ENCODE peak calls at places on chromosomes 13 and 19, in five cellular contexts. O, A, J, T and D are unnamed samples.

GRCh38 chr19:44552324-44552723 is 22.8 kb upstream of the CEACAM20 start:
- DNase-seq in O (peak; percentile 3), A (no peak), T (no peak), J (no peak), D (no peak)

GRCh38 chr13:44108345-44108858 is 228.7 kb downstream of the LACC1 start:
- DNase-seq in T (peak; percentile 81), J (no peak), O (no peak), A (no peak), D (no peak)

GRCh38 chr19:14505488-14506239 is 9.7 kb upstream of the GIPC1 start:
- DNase-seq in A (no peak), O (peak; percentile 43), J (no peak), T (no peak), D (no peak)

GRCh38 chr13:24763596-24764275 is at the start of gene RNF17:
- DNase-seq in T (no peak), J (no peak), A (no peak), O (no peak), D (no peak)

GRCh38 chr13:98216711-98217110 is 39.6 kb upstream of the RNF113B start:
- DNase-seq in J (no peak), T (no peak), O (no peak), A (no peak), D (no peak)

GRCh38 chr19:17183858-17184271 is 31.3 kb upstream of the USE1 start:
- DNase-seq in A (no peak), J (no peak), O (no peak), T (no peak), D (no peak)

GRCh38 chr19:54376610-54377009 is 11.9 kb upstream of the LAIR1 start:
- DNase-seq in J (no peak), A (no peak), T (no peak), O (no peak), D (no peak)

GRCh38 chr19:47075941-47076340 is 27.5 kb upstream of the TMEM160 start:
- DNase-seq in J (no peak), A (no peak), T (no peak), O (peak; percentile 62), D (no peak)

GRCh38 chr13:26112843-26113242 is 61.0 kb upstream of the SHISA2 start:
- DNase-seq in O (no peak), T (peak; percentile 42), J (no peak), A (no peak), D (no peak)

GRCh38 chr19:12778020-12778904 is 2.9 kb upstream of the HOOK2 start:
- DNase-seq in J (no peak), O (peak; percentile 92), A (peak; percentile 82), T (no peak), D (peak; percentile 66)

GRCh38 chr13:48741377-48741776 is 87.6 kb downstream of the CYSLTR2 start:
- DNase-seq in O (no peak), J (no peak), T (no peak), A (no peak), D (no peak)

GRCh38 chr19:48815870-48816501 is 5.2 kb upstream of the BCAT2 start:
- DNase-seq in J (no peak), A (no peak), O (peak; percentile 69), T (no peak), D (peak; percentile 80)

GRCh38 chr13:25324100-25324499 is 22.7 kb downstream of the NUP58 start:
- DNase-seq in A (no peak), J (no peak), T (no peak), O (no peak), D (no peak)

GRCh38 chr19:7978196-7978825 is 27.1 kb downstream of the ELAVL1 start:
- DNase-seq in T (no peak), J (no peak), A (no peak), O (no peak), D (no peak)

GRCh38 chr13:110944121-110944967 is 29.5 kb upstream of the ANKRD10 start:
- DNase-seq in A (no peak), O (no peak), T (no peak), J (no peak), D (no peak)

GRCh38 chr19:29060833-29061364 is 152.1 kb downstream of the UQCRFS1 start:
- DNase-seq in T (no peak), A (no peak), O (no peak), J (no peak), D (no peak)

GRCh38 chr19:52190679-52191293 is 934 bp downstream of the PPP2R1A start:
- DNase-seq in T (no peak), J (no peak), A (peak; percentile 53), O (peak; percentile 55), D (peak; percentile 41)

GRCh38 chr19:39738809-39739208 is 980 bp upstream of the CLC start:
- DNase-seq in J (no peak), T (no peak), O (no peak), A (no peak), D (no peak)

GRCh38 chr13:35888327-35888940 is 242.7 kb downstream of the DCLK1 start:
- DNase-seq in A (no peak), J (no peak), T (no peak), O (no peak), D (no peak)

GRCh38 chr19:5214902-5215301 is 125.7 kb downstream of the PTPRS start:
- DNase-seq in O (no peak), J (no peak), A (no peak), T (no peak), D (no peak)

GRCh38 chr19:31292639-31293185 is 56.5 kb downstream of the TSHZ3 start:
- DNase-seq in J (no peak), O (no peak), T (no peak), A (no peak), D (no peak)
- H3K27me3 ChIP-seq in J (no peaks in the 10 kb centered on the region), O (no peaks in the 10 kb centered on the region), T (no peaks in the 10 kb centered on the region), A (no peaks in the 10 kb centered on the region), D (no peaks in the 10 kb centered on the region)

GRCh38 chr13:31162151-31163008 is 676 bp upstream of the HSPH1 start:
- DNase-seq in A (peak; percentile 95), T (peak; percentile 99), O (peak; percentile 97), J (peak; percentile 90), D (peak; percentile 95)
- TF ChIP-seq POLR2A in A (peak; percentile 52), T (no peak), O (peak; percentile 65), J (no peak), D (peak; percentile 13)

GRCh38 chr13:104586010-104586746 is 1520.0 kb upstream of the SLC10A2 start:
- DNase-seq in A (no peak), O (no peak), T (no peak), J (no peak), D (no peak)
- H3K27me3 ChIP-seq in A (no peaks in the 10 kb centered on the region), O (no peaks in the 10 kb centered on the region), T (no peaks in the 10 kb centered on the region), J (no peaks in the 10 kb centered on the region), D (no peaks in the 10 kb centered on the region)

GRCh38 chr19:808176-808741 is 11.0 kb downstream of the PTBP1 start:
- DNase-seq in T (no peak), O (no peak), A (no peak), J (no peak), D (no peak)
- TF ChIP-seq POLR2A in T (no peak), O (no peak), A (no peak), J (no peak), D (no peak)